ENCODE peak calls at places on chromosomes 16 and 17, in nine cellular contexts. F, R, U, H, L, Y, A, G and V are unnamed samples.

GRCh38 chr17:46935658-46936266 is 12.8 kb downstream of the GOSR2 start:
- DNase-seq in F (no peak), U (no peak), H (no peak), Y (no peak), L (no peak), G (no peak), R (no peak), A (no peak), V (peak)

GRCh38 chr17:2030779-2031163 is 818 bp downstream of the DPH1 start:
- DNase-seq in Y (no peak), U (no peak), F (no peak), L (no peak), R (peak), G (peak), H (no peak), A (no peak), V (no peak)

GRCh38 chr16:67666032-67666537 is 465 bp downstream of the ENKD1 start:
- DNase-seq in H (peak), R (no peak), L (no peak), Y (no peak), A (no peak), G (no peak), U (no peak), F (no peak), V (peak)

GRCh38 chr16:1177053-1177452 is 24.1 kb downstream of the CACNA1H start:
- DNase-seq in L (no peak), G (no peak), A (no peak), Y (no peak), U (no peak), F (no peak), R (no peak), H (no peak), V (no peak)

GRCh38 chr16:53530046-53530445 is 27.0 kb upstream of the AKTIP start:
- DNase-seq in F (no peak), G (no peak), R (no peak), H (peak), U (no peak), Y (no peak), A (no peak), L (no peak), V (no peak)

GRCh38 chr17:48592592-48592991 is 987 bp downstream of the HOXB5 start:
- DNase-seq in G (peak), U (no peak), F (no peak), H (no peak), L (no peak), A (no peak), Y (no peak), R (no peak), V (no peak)

GRCh38 chr17:78313735-78314648 is 45.9 kb downstream of the SOCS3 start:
- DNase-seq in R (peak), G (peak), U (no peak), Y (peak), L (no peak), H (peak), F (peak), A (no peak), V (peak)

GRCh38 chr17:57035971-57036481 is 49.0 kb upstream of the AKAP1 start:
- DNase-seq in H (peak), R (no peak), A (no peak), L (no peak), F (no peak), G (no peak), Y (peak), U (no peak), V (no peak)

GRCh38 chr16:26019885-26020284 is 328.1 kb downstream of the HS3ST4 start:
- DNase-seq in F (no peak), H (no peak), G (no peak), L (no peak), Y (no peak), U (no peak), R (no peak), A (no peak), V (peak)

GRCh38 chr16:5058476-5058875 is 7.3 kb downstream of the C16orf89 start:
- DNase-seq in Y (no peak), A (no peak), U (no peak), F (no peak), L (no peak), H (peak), R (no peak), G (no peak), V (peak)

GRCh38 chr17:51371732-51372151 is 111.4 kb downstream of the UTP18 start:
- DNase-seq in A (peak), H (peak), L (peak), G (no peak), Y (peak), R (peak), U (peak), F (peak), V (peak)

GRCh38 chr17:74712756-74713155 is at the start of gene CD300LF:
- DNase-seq in L (no peak), A (peak), R (no peak), Y (no peak), F (no peak), U (no peak), H (no peak), G (no peak), V (no peak)

GRCh38 chr17:37446027-37446426 is 39.3 kb downstream of the TADA2A start:
- DNase-seq in A (no peak), H (no peak), F (no peak), R (no peak), L (no peak), U (peak), Y (peak), G (no peak), V (peak)

GRCh38 chr16:53775106-53775820 is 71.3 kb downstream of the FTO start:
- DNase-seq in A (no peak), F (no peak), L (no peak), Y (no peak), U (no peak), H (no peak), R (no peak), G (no peak), V (peak)

GRCh38 chr16:66801320-66802105 is at the start of gene TERB1:
- DNase-seq in G (no peak), F (no peak), A (no peak), L (no peak), Y (no peak), R (no peak), H (no peak), U (no peak), V (no peak)